ENCODE peak calls at places on chromosomes 5 and 9, in five cellular contexts. T is nephron progenitor cell, J is choroid plexus epithelial cell, F is foreskin fibroblast, C is GM20000. R is an unnamed sample.

GRCh38 chr5:160270704-160271103 is 41.4 kb downstream of the FABP6 start:
- DNase-seq in T (no peak), F (no peak), J (no peak), C (no peak), R (no peak)

GRCh38 chr5:139985733-139986132 is 57.4 kb downstream of the NRG2 start:
- DNase-seq in J (peak; percentile 58), C (no peak), F (peak; percentile 90), T (no peak), R (no peak)

GRCh38 chr5:95859327-95860060 is 37.0 kb upstream of the GLRX start:
- DNase-seq in J (no peak), T (no peak), C (no peak), F (peak; percentile 90), R (no peak)

GRCh38 chr5:97764700-97765099 is 581.7 kb upstream of the RIOK2 start:
- DNase-seq in C (no peak), J (peak; percentile 87), T (no peak), F (peak; percentile 91), R (no peak)

GRCh38 chr5:170310187-170310586 is 12.6 kb upstream of the LCP2 start:
- DNase-seq in J (peak; percentile 27), F (no peak), T (no peak), C (no peak), R (no peak)

GRCh38 chr9:137205126-137206069 is at the start of the genes NDOR1 and TMEM203:
- DNase-seq in F (peak; percentile 95), T (peak; percentile 98), J (peak; percentile 80), C (peak; percentile 98), R (peak; percentile 92)

GRCh38 chr5:176583076-176583475 is 26.9 kb downstream of the GPRIN1 start:
- DNase-seq in T (no peak), J (peak; percentile 17), F (no peak), C (no peak), R (no peak)

GRCh38 chr5:82408033-82408432 is 129.9 kb upstream of the RPS23 start:
- DNase-seq in T (no peak), F (no peak), J (no peak), C (no peak), R (no peak)

GRCh38 chr5:28012538-28012937 is 974.2 kb upstream of the CDH9 start:
- DNase-seq in J (no peak), T (no peak), C (no peak), F (no peak), R (no peak)

GRCh38 chr5:151125421-151125820 is 32.2 kb downstream of the ANXA6 start:
- DNase-seq in F (no peak), C (peak; percentile 41), T (no peak), J (no peak), R (no peak)

GRCh38 chr9:91599564-91599963 is 175.9 kb upstream of the NFIL3 start:
- DNase-seq in F (no peak), C (no peak), J (no peak), T (no peak), R (no peak)

GRCh38 chr9:127415657-127416056 is 8.5 kb upstream of the ZNF79 start:
- DNase-seq in F (no peak), T (no peak), C (no peak), J (no peak), R (no peak)

GRCh38 chr5:172544371-172545120 is 90.2 kb upstream of the SH3PXD2B start:
- DNase-seq in T (no peak), C (no peak), F (no peak), J (no peak), R (no peak)

GRCh38 chr5:153209016-153209415 is 281.5 kb upstream of the GRIA1 start:
- DNase-seq in J (no peak), F (peak; percentile 5), C (no peak), T (no peak), R (no peak)

GRCh38 chr5:77643654-77644404 is 5.3 kb upstream of the OTP start:
- DNase-seq in C (peak; percentile 37), J (no peak), F (no peak), T (no peak), R (no peak)

GRCh38 chr5:179834120-179834519 is 13.4 kb downstream of the SQSTM1 start:
- DNase-seq in C (no peak), J (peak; percentile 7), F (no peak), T (no peak), R (no peak)

GRCh38 chr5:95773325-95774059 is 42.4 kb downstream of the RHOBTB3 start:
- DNase-seq in T (no peak), C (no peak), F (peak; percentile 62), J (peak; percentile 90), R (no peak)

GRCh38 chr5:5613261-5613990 is 190.9 kb downstream of the ICE1 start:
- DNase-seq in J (no peak), C (no peak), T (no peak), F (no peak), R (no peak)

GRCh38 chr9:130300739-130301138 is 35.2 kb downstream of the HMCN2 start:
- DNase-seq in J (no peak), C (no peak), F (no peak), T (no peak), R (no peak)

GRCh38 chr5:175697846-175698245 is 40.0 kb downstream of the HRH2 start:
- DNase-seq in F (no peak), J (no peak), C (no peak), T (no peak), R (no peak)

GRCh38 chr9:76893395-76893932 is 12.4 kb downstream of the PRUNE2 start:
- DNase-seq in F (no peak), J (no peak), T (no peak), C (no peak), R (no peak)

GRCh38 chr5:38613992-38614836 is 57.8 kb upstream of the LIFR start:
- DNase-seq in C (no peak), J (no peak), T (no peak), F (no peak), R (no peak)

GRCh38 chr5:76608833-76609232 is 14.4 kb downstream of the F2RL2 start:
- DNase-seq in T (no peak), J (peak; percentile 74), C (peak; percentile 32), F (peak; percentile 68), R (no peak)

GRCh38 chr5:139808481-139809330 is 13.1 kb downstream of the PSD2 start:
- DNase-seq in C (peak; percentile 70), T (peak; percentile 86), J (peak; percentile 42), F (peak; percentile 64), R (peak; percentile 47)

GRCh38 chr5:760363-761205 is 23.9 kb downstream of the ZDHHC11B start:
- DNase-seq in F (no peak), C (peak; percentile 11), J (no peak), T (no peak), R (no peak)

GRCh38 chr5:79750611-79751510 is 61.2 kb downstream of the CMYA5 start:
- DNase-seq in C (no peak), T (no peak), F (no peak), J (no peak), R (no peak)

GRCh38 chr5:13859285-13859684 is 85.2 kb downstream of the DNAH5 start:
- DNase-seq in T (no peak), J (no peak), C (no peak), F (no peak), R (no peak)

GRCh38 chr9:18390393-18390792 is 83.6 kb upstream of the ADAMTSL1 start:
- DNase-seq in T (no peak), J (peak; percentile 90), C (no peak), F (peak; percentile 85), R (no peak)

GRCh38 chr5:101430551-101430950 is 527.5 kb upstream of the ST8SIA4 start:
- DNase-seq in J (no peak), F (no peak), T (no peak), C (no peak), R (no peak)

GRCh38 chr5:159195775-159196174 is 13.6 kb downstream of the RNF145 start:
- DNase-seq in F (no peak), T (no peak), C (no peak), J (peak; percentile 37), R (no peak)

GRCh38 chr5:38922199-38922598 is 76.4 kb downstream of the OSMR start:
- DNase-seq in C (peak; percentile 63), J (peak; percentile 79), T (peak; percentile 67), F (peak; percentile 78), R (peak; percentile 55)

GRCh38 chr5:90606539-90606938 is 47.9 kb downstream of the ADGRV1 start:
- DNase-seq in C (no peak), F (peak; percentile 1), J (peak; percentile 1), T (no peak), R (no peak)
- TF ChIP-seq CTCF in C (no peak), F (no peak), J (no peak), T (no peak), R (peak; percentile 29)

GRCh38 chr9:92685022-92685421 is 15.1 kb upstream of the IPPK start:
- DNase-seq in T (no peak), F (no peak), J (no peak), C (no peak), R (no peak)

GRCh38 chr9:92682269-92682668 is 12.3 kb upstream of the IPPK start:
- DNase-seq in C (no peak), T (no peak), J (no peak), F (no peak), R (no peak)

GRCh38 chr9:92686954-92687353 is 17.0 kb upstream of the IPPK start:
- DNase-seq in T (no peak), C (no peak), J (peak; percentile 16), F (no peak), R (no peak)
- TF ChIP-seq CTCF in T (no peak), C (no peak), J (peak; percentile 41), F (peak; percentile 20), R (peak; percentile 31)

DNA sequence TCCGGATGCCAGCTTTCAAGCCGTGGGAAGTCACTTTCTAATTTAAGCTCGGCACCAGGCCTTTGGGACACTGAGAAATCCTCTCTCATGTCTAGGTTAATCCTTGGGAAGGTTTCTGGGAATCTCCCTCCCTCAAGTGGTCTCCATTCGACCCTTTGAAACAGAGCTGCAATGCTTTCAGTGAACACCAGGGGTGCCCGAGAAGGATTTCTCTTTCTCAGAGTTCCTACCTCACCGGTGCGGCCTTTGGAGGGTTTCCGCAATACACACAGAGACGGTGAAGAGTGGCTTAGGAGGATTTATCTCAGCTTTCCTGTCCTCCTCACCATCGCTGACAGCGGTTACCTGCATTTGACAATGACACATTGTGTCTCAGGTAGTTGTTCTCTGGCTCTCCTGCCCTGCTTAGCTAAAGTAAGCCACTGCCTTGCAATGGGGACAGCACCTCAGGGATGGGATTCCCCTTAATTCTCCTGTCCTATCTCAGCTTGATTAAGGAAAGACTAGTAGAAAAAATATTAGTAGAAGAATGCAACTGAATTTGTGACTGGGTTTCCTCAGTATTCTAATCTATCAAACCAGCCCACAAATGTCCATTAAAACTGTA is 180.6 kb downstream of the GABRG2 start:
- DNase-seq in C (no peak), T (peak; percentile 9), J (no peak), F (no peak), R (peak; percentile 9)
- TF ChIP-seq CTCF in C (no peak), T (peak; percentile 40), J (peak; percentile 8), F (no peak), R (peak; percentile 59)

DNA sequence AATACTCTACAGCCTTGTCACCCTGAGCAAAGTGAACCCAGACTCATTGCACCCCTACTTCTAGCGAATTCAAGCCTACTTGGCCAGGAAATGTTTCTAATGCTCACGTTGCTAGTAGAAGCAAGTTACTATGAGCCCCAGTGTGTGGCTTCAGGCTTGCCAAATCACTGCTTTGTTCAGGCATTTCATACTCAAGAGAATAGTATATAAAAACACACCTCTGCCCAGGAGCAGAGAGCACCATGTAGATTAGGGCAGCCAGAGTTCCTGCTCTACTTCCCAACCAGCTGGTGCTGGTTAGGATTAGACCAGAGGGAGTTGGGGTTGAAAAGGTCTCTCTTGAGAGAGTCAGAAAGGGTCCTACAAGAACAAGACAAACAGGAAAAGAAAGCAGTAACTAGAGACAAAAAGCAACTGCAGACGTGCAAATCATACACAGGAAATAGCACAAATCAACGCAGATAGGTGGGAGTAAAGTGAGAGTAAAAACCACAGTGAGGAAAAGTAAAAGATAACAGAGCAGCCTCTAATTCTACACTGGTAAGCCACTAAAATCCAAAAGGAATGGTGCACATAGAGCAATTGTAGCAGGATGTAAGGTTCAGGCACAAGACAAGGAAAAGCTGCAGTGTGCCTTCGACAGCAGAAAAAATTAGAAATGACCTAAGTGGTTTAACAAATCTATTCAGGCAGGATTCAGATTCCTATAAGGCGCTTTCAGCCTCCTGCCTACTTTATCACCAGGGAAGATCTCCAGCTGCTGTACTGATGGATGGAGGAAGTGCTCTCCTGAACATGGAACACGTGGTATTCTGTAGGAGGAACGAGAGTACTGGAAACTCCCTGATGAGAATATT is 49.6 kb upstream of the KIF2A start:
- DNase-seq in T (no peak), C (peak; percentile 22), J (peak; percentile 53), F (no peak), R (no peak)
- TF ChIP-seq CTCF in T (no peak), C (no peak), J (no peak), F (no peak), R (no peak)